ENCODE peak calls at places on chromosomes 3 and 15, in six cellular contexts. V is spleen, D is GM23338, H is trophoblast cell, W is DND-41, M is GM12878. F is an unnamed sample.

GRCh38 chr15:80485370-80486164 is 81.4 kb downstream of the ARNT2 start:
- DNase-seq in V (no peak), D (no peak), H (no peak), W (no peak), M (no peak), F (no peak)

GRCh38 chr3:63910873-63911272 is 1.3 kb downstream of the SCAANT1 start:
- DNase-seq in V (no peak), D (no peak), H (no peak), W (no peak), M (no peak), F (no peak)

GRCh38 chr3:172848910-172849309 is 98.4 kb downstream of the ECT2 start:
- DNase-seq in V (no peak), D (no peak), H (peak; percentile 42), W (no peak), M (no peak), F (no peak)

GRCh38 chr15:76337739-76338554 is 1.4 kb downstream of the ISL2 start:
- DNase-seq in V (peak; percentile 83), D (peak; percentile 59), H (no peak), W (no peak), M (no peak), F (no peak)

GRCh38 chr15:83475551-83475950 is 28.4 kb downstream of the SH3GL3 start:
- DNase-seq in V (no peak), D (peak; percentile 53), H (peak; percentile 8), W (no peak), M (no peak), F (no peak)

GRCh38 chr3:23035927-23036640 is 167.0 kb upstream of the UBE2E2 start:
- DNase-seq in V (no peak), D (peak; percentile 34), H (no peak), W (peak; percentile 9), M (no peak), F (no peak)

GRCh38 chr3:124584552-124585391 is 145.5 kb upstream of the UMPS start:
- DNase-seq in V (peak; percentile 88), D (peak; percentile 84), H (peak; percentile 52), W (no peak), M (no peak), F (peak; percentile 83)

GRCh38 chr15:70870066-70870465 is 16.1 kb upstream of the LARP6 start:
- DNase-seq in V (no peak), D (no peak), H (no peak), W (no peak), M (no peak), F (no peak)

GRCh38 chr3:157156844-157157635 is 2.9 kb downstream of the CCNL1 start:
- DNase-seq in V (no peak), D (peak; percentile 55), H (no peak), W (no peak), M (no peak), F (no peak)

GRCh38 chr3:77825045-77825827 is 785.3 kb downstream of the ROBO2 start:
- DNase-seq in V (peak; percentile 41), D (no peak), H (peak; percentile 22), W (no peak), M (no peak), F (no peak)

GRCh38 chr15:48221261-48221660 is 15.2 kb downstream of the SLC12A1 start:
- DNase-seq in V (no peak), D (no peak), H (no peak), W (no peak), M (no peak), F (no peak)

DNA sequence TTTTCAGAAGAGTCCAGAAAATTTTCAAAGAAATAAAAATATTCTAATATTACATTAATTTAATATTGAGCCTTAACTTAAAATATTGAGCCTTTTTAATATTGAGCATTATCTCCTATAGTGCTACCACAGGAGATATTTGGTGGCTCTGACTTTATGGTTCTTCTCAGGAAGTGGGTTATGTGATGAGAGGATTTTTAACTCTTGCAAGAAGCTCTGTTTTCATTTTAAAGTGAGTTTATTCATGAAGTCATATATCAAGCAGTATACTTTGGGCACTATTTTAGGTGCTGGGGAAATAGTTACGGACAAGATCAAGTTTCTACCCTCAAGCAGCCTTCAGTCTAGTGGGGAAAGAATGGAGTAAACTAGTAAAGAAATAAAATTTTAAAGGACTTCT is 13.4 kb upstream of the MBNL1 start:
- DNase-seq in V (no peak), D (no peak), H (no peak), W (no peak), M (no peak), F (no peak)
- H3K4me1 ChIP-seq in V (peaks cover 58% of the 10 kb centered on the region), D (no peaks in the 10 kb centered on the region), H (no peaks in the 10 kb centered on the region), W (peaks cover 95% of the 10 kb centered on the region), M (peaks cover 36% of the 10 kb centered on the region), F (peaks cover 1% of the 10 kb centered on the region)

GRCh38 chr3:171755015-171755589 is 55.2 kb downstream of the PLD1 start:
- DNase-seq in V (no peak), D (no peak), H (no peak), W (no peak), M (no peak), F (no peak)
- H3K4me1 ChIP-seq in V (no peaks in the 10 kb centered on the region), D (peaks cover 5% of the 10 kb centered on the region), H (no peaks in the 10 kb centered on the region), W (no peaks in the 10 kb centered on the region), M (no peaks in the 10 kb centered on the region), F (peaks cover 11% of the 10 kb centered on the region)

DNA sequence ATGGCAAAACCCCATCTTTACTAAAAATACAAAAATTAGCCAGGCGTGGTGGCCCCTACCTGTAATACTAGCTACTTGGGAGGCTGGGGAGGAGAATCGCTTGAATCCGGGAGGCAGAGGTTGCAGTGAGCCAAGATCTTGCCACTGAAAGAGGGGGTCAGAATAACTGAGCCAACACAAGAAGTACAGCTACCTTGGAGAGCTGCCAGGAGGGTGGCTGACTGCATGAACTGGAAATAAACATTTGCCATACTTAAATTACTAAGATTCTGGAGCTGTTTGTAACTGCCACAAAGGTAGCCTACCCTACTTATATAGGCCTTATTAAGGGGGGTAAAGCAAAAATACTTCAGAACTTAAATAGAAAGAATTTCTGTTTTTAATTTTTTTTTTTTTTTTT is 15.4 kb upstream of the PIK3CB start:
- DNase-seq in V (peak; percentile 23), D (no peak), H (no peak), W (no peak), M (no peak), F (no peak)
- H3K4me1 ChIP-seq in V (no peaks in the 10 kb centered on the region), D (peaks cover 18% of the 10 kb centered on the region), H (no peaks in the 10 kb centered on the region), W (no peaks in the 10 kb centered on the region), M (no peaks in the 10 kb centered on the region), F (no peaks in the 10 kb centered on the region)

DNA sequence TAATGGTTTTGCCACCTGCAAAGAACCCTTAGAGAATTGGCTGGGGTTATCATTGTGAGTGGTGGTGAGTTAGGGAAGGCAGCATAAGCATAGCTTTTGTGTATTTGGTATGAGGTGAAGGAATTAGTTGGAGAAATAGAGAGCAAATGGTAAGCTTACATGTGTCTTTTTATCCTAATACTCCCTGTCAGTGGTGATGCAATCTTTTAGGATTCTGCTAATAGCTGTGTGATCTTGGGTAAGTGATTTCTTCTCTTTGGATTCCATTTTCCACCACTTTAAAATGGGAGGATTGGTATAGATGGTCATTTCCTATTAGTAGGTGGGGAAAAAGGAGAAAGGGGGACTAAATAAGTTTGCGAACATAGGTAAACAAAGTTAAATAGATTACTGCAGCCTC is 30.9 kb downstream of the PIAS1 start:
- DNase-seq in V (no peak), D (no peak), H (no peak), W (no peak), M (no peak), F (no peak)
- H3K4me1 ChIP-seq in V (peaks cover 42% of the 10 kb centered on the region), D (peaks cover 12% of the 10 kb centered on the region), H (no peaks in the 10 kb centered on the region), W (no peaks in the 10 kb centered on the region), M (peaks cover 15% of the 10 kb centered on the region), F (peaks cover 10% of the 10 kb centered on the region)

F was measured in aorta.